ENCODE peak calls at places on chromosome 14, in eight cellular contexts. B is CD8-positive, alpha-beta T cell; M is left lung; V is lower lobe of right lung; W is testis; P is uterus; X is transverse colon; R is ovary. K is an unnamed sample.

GRCh38 chr14:102280376-102280962 is 24.5 kb downstream of the MOK start:
- DNase-seq in B (no peak), M (no peak), V (no peak), W (no peak), P (no peak), X (no peak), R (no peak), K (no peak)

GRCh38 chr14:102392506-102392905 is 29.8 kb downstream of the TECPR2 start:
- DNase-seq in B (no peak), M (no peak), V (no peak), W (no peak), P (no peak), X (no peak), R (no peak), K (no peak)

GRCh38 chr14:52307870-52308269 is 6.2 kb upstream of the PTGER2 start:
- DNase-seq in B (no peak), M (no peak), V (no peak), W (no peak), P (no peak), X (no peak), R (no peak), K (no peak)

GRCh38 chr14:79279645-79280399 is 931.5 kb downstream of the DIO2 start:
- DNase-seq in B (no peak), M (peak), V (peak), W (no peak), P (no peak), X (peak), R (no peak), K (no peak)

GRCh38 chr14:35121026-35121886 is 534 bp downstream of the PPP2R3C start:
- DNase-seq in B (no peak), M (no peak), V (peak), W (peak), P (no peak), X (peak), R (peak), K (no peak)

GRCh38 chr14:90692061-90692460 is 124.2 kb downstream of the TTC7B start:
- DNase-seq in B (no peak), M (no peak), V (no peak), W (no peak), P (no peak), X (no peak), R (no peak), K (no peak)

GRCh38 chr14:67567654-67568053 is 32.4 kb downstream of the PIGH start:
- DNase-seq in B (no peak), M (no peak), V (no peak), W (no peak), P (no peak), X (no peak), R (no peak), K (no peak)

GRCh38 chr14:97266653-97267052 is 469.5 kb downstream of the VRK1 start:
- DNase-seq in B (no peak), M (no peak), V (no peak), W (no peak), P (no peak), X (no peak), R (no peak), K (no peak)

GRCh38 chr14:99855271-99855670 is 62.1 kb downstream of the EML1 start:
- DNase-seq in B (no peak), M (no peak), V (no peak), W (no peak), P (no peak), X (no peak), R (no peak), K (no peak)

GRCh38 chr14:31787377-31787776 is 226.2 kb downstream of the NUBPL start:
- DNase-seq in B (no peak), M (no peak), V (no peak), W (no peak), P (no peak), X (no peak), R (no peak), K (no peak)

GRCh38 chr14:51240804-51241380 is 845 bp downstream of the TMX1 start:
- DNase-seq in B (no peak), M (no peak), V (no peak), W (no peak), P (no peak), X (no peak), R (no peak), K (no peak)

GRCh38 chr14:51242545-51243490 is 2.8 kb downstream of the TMX1 start:
- DNase-seq in B (no peak), M (no peak), V (no peak), W (no peak), P (no peak), X (no peak), R (no peak), K (no peak)

GRCh38 chr14:51236314-51236713 is 3.7 kb upstream of the TMX1 start:
- DNase-seq in B (no peak), M (no peak), V (no peak), W (no peak), P (no peak), X (no peak), R (no peak), K (no peak)

GRCh38 chr14:51244591-51244990 is 4.5 kb downstream of the TMX1 start:
- DNase-seq in B (no peak), M (no peak), V (no peak), W (no peak), P (no peak), X (no peak), R (no peak), K (no peak)

GRCh38 chr14:51239813-51240803 is at the start of gene TMX1:
- DNase-seq in B (peak), M (peak), V (peak), W (peak), P (peak), X (peak), R (peak), K (peak)
- TF ChIP-seq CTCF in B (no peak), M (no peak), V (no peak), W (no peak), P (no peak), X (no peak), R (no peak), K (no peak)

DNA sequence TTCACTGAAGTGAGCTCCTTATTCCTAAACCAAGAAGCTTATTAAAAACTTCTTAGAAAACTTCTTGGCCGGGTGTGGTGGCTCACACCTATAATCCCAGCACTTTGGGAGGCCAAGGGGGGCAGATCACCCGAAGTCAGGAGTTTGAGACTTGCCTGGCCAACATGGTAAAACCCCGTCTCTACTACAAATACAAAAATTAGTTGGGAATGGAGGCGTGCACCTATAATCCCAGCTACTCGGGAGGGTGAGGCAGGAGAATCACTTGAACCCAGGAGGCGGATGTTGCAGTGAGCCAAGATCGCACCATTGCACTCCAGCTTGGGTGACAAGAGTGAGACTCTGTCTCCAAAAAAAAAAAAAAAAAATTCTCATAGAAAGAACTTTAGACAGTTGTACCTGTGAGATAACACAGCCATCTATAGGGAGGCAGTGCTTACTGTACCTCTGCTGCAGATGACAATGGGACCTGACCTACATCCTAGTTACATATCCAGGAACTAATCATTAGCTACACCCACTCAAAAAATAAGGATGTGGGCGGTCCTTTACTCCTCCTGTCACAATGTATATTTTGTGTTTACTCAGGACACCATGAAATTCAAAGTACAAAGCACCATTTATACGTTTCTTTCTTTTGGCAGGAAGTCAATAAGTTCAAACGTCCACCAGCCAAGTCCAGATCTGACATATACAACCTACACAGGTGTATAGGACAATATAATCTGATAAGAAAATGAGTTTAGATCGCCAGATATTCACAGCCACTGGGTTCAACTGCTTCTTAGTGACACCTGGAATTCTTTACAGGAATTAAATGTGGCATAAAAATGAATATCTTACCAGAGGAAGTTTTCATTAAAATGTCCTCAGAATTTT is 14.9 kb downstream of the STXBP6 start:
- DNase-seq in B (no peak), M (no peak), V (no peak), W (no peak), P (no peak), X (no peak), R (no peak), K (no peak)
- TF ChIP-seq CTCF in B (no peak), M (no peak), V (no peak), W (no peak), P (no peak), X (no peak), R (no peak), K (no peak)

DNA sequence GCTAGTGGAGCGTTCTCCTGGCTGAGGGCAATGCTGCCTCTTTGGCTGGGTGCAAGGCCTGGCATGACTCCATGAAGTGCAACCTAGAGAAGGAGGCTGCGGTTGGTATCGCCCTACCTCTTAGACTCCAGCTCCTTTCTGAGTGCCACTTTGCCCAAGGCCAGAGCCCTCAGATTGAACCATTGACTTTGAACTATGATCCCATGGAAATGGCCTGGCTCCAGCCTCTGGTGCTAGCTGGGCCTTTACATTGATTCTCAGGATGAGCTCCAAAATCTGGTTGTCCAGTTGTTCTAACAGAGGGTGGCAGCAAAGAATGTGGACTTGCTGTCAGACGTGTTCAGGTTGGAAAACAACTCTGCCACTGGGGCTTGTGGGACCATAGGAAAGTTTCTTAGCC is 16.1 kb upstream of the SMOC1 start:
- DNase-seq in B (no peak), M (no peak), V (no peak), W (no peak), P (no peak), X (no peak), R (no peak), K (no peak)
- TF ChIP-seq CTCF in B (no peak), M (no peak), V (no peak), W (no peak), P (no peak), X (no peak), R (no peak), K (no peak)

GRCh38 chr14:57051633-57052032 is 217.1 kb downstream of the EXOC5 start:
- DNase-seq in B (no peak), M (no peak), V (no peak), W (no peak), P (no peak), X (no peak), R (no peak), K (no peak)
- TF ChIP-seq CTCF in B (no peak), M (no peak), V (no peak), W (no peak), P (no peak), X (no peak), R (no peak), K (no peak)

DNA sequence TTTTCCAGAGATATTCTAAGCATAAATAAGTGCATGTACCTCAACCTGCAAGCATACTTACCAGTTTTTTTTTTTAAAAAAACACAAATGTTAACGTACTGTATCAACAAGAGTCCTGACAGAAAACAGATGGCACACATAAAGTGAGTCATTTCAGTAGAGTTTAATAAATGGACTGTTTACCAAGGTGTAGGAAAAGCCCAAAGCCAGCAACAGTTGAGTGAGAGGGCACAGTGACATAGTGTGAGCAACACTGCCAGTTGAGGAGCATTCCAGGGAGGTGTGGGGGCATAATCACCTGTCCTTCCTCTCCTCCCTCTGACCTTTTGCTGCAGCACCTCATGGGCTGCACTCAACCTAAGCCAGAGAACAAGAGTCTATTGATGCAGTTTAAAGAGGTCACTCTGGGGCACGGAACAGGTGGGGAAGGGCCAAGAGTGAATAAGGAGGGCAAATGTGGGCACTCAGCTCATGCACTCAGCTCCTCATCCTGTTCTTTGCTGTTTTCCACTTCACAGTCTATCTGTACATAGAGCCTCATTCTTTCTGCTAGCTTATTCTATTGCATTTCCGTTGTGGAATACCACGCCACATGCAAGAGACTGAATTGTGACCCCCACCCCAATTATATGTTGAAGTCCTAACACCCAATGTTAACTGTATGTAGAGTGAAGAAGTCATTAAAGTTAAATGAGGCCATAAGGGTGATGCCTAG is 29.3 kb downstream of the DHRS2 start:
- DNase-seq in B (no peak), M (no peak), V (no peak), W (no peak), P (no peak), X (no peak), R (no peak), K (no peak)
- TF ChIP-seq CTCF in B (no peak), M (no peak), V (no peak), W (no peak), P (no peak), X (no peak), R (no peak), K (no peak)

GRCh38 chr14:101072945-101073597 is 169.5 kb upstream of the RTL1 start:
- DNase-seq in B (peak), M (peak), V (no peak), W (peak), P (peak), X (peak), R (peak), K (peak)

GRCh38 chr14:101074124-101075024 is 170.9 kb upstream of the RTL1 start:
- DNase-seq in B (peak), M (no peak), V (no peak), W (peak), P (no peak), X (no peak), R (peak), K (no peak)

GRCh38 chr14:101072531-101072930 is 169.0 kb upstream of the RTL1 start:
- DNase-seq in B (peak), M (no peak), V (no peak), W (peak), P (no peak), X (no peak), R (no peak), K (peak)

GRCh38 chr14:101072070-101072469 is 168.5 kb upstream of the RTL1 start:
- DNase-seq in B (no peak), M (peak), V (no peak), W (no peak), P (no peak), X (no peak), R (peak), K (no peak)

GRCh38 chr14:101073598-101073965 is 170.1 kb upstream of the RTL1 start:
- DNase-seq in B (peak), M (peak), V (no peak), W (peak), P (no peak), X (no peak), R (no peak), K (peak)
- TF ChIP-seq CTCF in B (no peak), M (no peak), V (no peak), W (no peak), P (no peak), X (no peak), R (no peak), K (no peak)

GRCh38 chr14:62162998-62163589 is 400.9 kb downstream of the SNAPC1 start:
- DNase-seq in B (no peak), M (no peak), V (no peak), W (peak), P (no peak), X (no peak), R (no peak), K (no peak)
- TF ChIP-seq CTCF in B (peak), M (peak), V (peak), W (peak), P (peak), X (peak), R (peak), K (no peak)

DNA sequence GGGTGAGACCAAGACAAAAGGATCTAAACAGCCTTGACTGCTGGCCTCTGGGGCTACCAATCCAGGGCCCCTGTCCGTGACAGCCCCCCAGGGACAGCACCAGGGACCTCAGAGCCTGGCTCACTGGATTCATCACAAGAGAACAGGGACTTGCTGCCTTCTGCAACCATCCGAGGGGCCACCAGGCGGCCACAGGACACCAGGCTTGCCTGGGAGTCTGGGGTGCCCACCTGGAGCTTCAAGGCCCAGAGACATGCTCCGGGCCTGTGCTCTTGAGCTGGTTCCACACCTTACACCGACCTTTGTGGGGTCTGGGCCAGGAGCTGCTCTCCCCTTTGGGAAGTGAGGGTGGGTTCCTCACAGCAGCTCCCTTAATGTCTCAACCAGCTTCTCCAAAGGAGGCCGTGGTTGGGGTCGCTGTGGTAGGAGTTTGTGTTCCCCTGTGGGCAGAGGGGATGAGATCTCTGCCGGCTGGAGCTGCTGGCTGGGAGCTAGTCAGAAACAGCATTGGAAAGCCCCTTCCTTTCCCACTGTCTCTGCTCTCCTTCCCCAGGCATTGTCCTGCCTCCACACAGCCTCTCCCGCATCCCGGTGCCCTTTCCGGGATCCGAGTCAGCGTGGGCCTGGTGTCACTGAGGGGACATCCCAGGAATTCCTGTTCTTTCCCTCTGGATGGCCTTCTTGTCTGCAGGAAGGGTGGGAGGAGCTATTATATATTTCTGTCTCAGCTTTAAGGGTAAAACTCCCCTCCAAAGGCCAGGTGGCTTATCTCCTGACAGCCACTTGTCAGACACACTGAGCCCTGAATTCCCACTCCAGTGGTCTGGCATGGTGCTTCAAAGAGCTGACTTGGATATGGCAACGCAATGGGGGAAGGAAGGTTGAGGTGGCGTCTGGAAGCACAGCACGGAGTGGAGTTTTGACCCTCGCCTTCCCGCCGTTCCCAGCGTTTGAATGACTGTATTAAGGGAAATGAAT is 5.1 kb upstream of the PAPLN start:
- DNase-seq in B (no peak), M (no peak), V (peak), W (no peak), P (no peak), X (no peak), R (no peak), K (no peak)
- TF ChIP-seq CTCF in B (no peak), M (no peak), V (peak), W (no peak), P (no peak), X (no peak), R (no peak), K (no peak)